ENCODE peak calls at places on chromosomes 13 and 19, in five cellular contexts. One of them, this sample, is unnamed.
A peak's percentile ranks its signal among the peaks of the same experiment; 100 is the strongest.

GRCh38 chr19:45003485-45003884 is 2.2 kb downstream of the RELB start:
- DNase-seq in GM23338: no peak
- DNase-seq in neural progenitor cell: no peak
- DNase-seq in GM23248: no peak
- DNase-seq in fibroblast of lung: no peak
- DNase-seq in this sample: no peak

GRCh38 chr19:58545286-58546068 is 1.6 kb downstream of the TRIM28 start:
- DNase-seq in GM23248: peak; percentile 47
- DNase-seq in fibroblast of lung: no peak
- DNase-seq in GM23338: no peak
- DNase-seq in neural progenitor cell: peak; percentile 42
- DNase-seq in this sample: no peak

GRCh38 chr19:39180749-39181148 is 16.0 kb upstream of the NCCRP1 start:
- DNase-seq in fibroblast of lung: no peak
- DNase-seq in GM23338: no peak
- DNase-seq in neural progenitor cell: no peak
- DNase-seq in GM23248: no peak
- DNase-seq in this sample: no peak

GRCh38 chr19:32988724-32989123 is 16.7 kb downstream of the FAAP24 start:
- DNase-seq in neural progenitor cell: no peak
- DNase-seq in GM23248: no peak
- DNase-seq in GM23338: no peak
- DNase-seq in fibroblast of lung: no peak
- DNase-seq in this sample: no peak

GRCh38 chr19:39908803-39909202 is 25.6 kb downstream of the FCGBP start:
- DNase-seq in GM23248: no peak
- DNase-seq in GM23338: no peak
- DNase-seq in fibroblast of lung: no peak
- DNase-seq in neural progenitor cell: no peak
- DNase-seq in this sample: no peak

GRCh38 chr13:40113644-40114304 is 458.3 kb downstream of the COG6 start:
- DNase-seq in neural progenitor cell: no peak
- DNase-seq in GM23248: peak; percentile 61
- DNase-seq in fibroblast of lung: peak; percentile 55
- DNase-seq in GM23338: no peak
- DNase-seq in this sample: no peak

GRCh38 chr13:36054041-36054440 is 77.1 kb downstream of the DCLK1 start:
- DNase-seq in GM23338: no peak
- DNase-seq in GM23248: no peak
- DNase-seq in fibroblast of lung: no peak
- DNase-seq in neural progenitor cell: no peak
- DNase-seq in this sample: no peak

GRCh38 chr13:40681341-40682051 is 15.1 kb upstream of the FOXO1 start:
- DNase-seq in GM23248: no peak
- DNase-seq in neural progenitor cell: no peak
- DNase-seq in fibroblast of lung: peak; percentile 50
- DNase-seq in GM23338: no peak
- DNase-seq in this sample: no peak

GRCh38 chr13:110347535-110348308 is 40.6 kb downstream of the COL4A2 start:
- DNase-seq in GM23248: peak; percentile 98
- DNase-seq in neural progenitor cell: no peak
- DNase-seq in GM23338: no peak
- DNase-seq in fibroblast of lung: peak; percentile 96
- DNase-seq in this sample: no peak

GRCh38 chr19:27794444-27795042 is 1418.4 kb downstream of the UQCRFS1 start:
- DNase-seq in GM23248: peak; percentile 79
- DNase-seq in neural progenitor cell: peak; percentile 67
- DNase-seq in fibroblast of lung: peak; percentile 35
- DNase-seq in GM23338: peak; percentile 69
- DNase-seq in this sample: peak; percentile 49

GRCh38 chr19:51702754-51703654 is 9.9 kb downstream of the SPACA6 start:
- DNase-seq in GM23338: peak; percentile 94
- DNase-seq in neural progenitor cell: peak; percentile 49
- DNase-seq in GM23248: peak; percentile 21
- DNase-seq in fibroblast of lung: no peak
- DNase-seq in this sample: no peak

GRCh38 chr19:28964500-28964899 is 248.5 kb downstream of the UQCRFS1 start:
- DNase-seq in GM23338: no peak
- DNase-seq in fibroblast of lung: no peak
- DNase-seq in neural progenitor cell: no peak
- DNase-seq in GM23248: no peak
- DNase-seq in this sample: no peak

GRCh38 chr13:32535140-32535539 is 3.5 kb downstream of the N4BP2L2 start:
- DNase-seq in GM23248: peak; percentile 10
- DNase-seq in fibroblast of lung: no peak
- DNase-seq in neural progenitor cell: no peak
- DNase-seq in GM23338: no peak
- DNase-seq in this sample: no peak

GRCh38 chr13:32528358-32528757 is 10.2 kb downstream of the N4BP2L2 start:
- DNase-seq in GM23248: peak; percentile 48
- DNase-seq in GM23338: no peak
- DNase-seq in neural progenitor cell: no peak
- DNase-seq in fibroblast of lung: peak; percentile 51
- DNase-seq in this sample: no peak

GRCh38 chr13:32535748-32536147 is 2.8 kb downstream of the N4BP2L2 start:
- DNase-seq in GM23248: no peak
- DNase-seq in fibroblast of lung: no peak
- DNase-seq in GM23338: no peak
- DNase-seq in neural progenitor cell: no peak
- DNase-seq in this sample: no peak

GRCh38 chr13:32527151-32527550 is 11.4 kb downstream of the N4BP2L2 start:
- DNase-seq in GM23338: no peak
- DNase-seq in fibroblast of lung: no peak
- DNase-seq in neural progenitor cell: no peak
- DNase-seq in GM23248: no peak
- DNase-seq in this sample: no peak

GRCh38 chr13:32530841-32531253 is 7.7 kb downstream of the N4BP2L2 start:
- DNase-seq in neural progenitor cell: no peak
- DNase-seq in fibroblast of lung: peak; percentile 71
- DNase-seq in GM23248: peak; percentile 67
- DNase-seq in GM23338: peak; percentile 1
- DNase-seq in this sample: no peak
- TF ChIP-seq EZH2 in neural progenitor cell: no peak
- TF ChIP-seq EZH2 in fibroblast of lung: no peak
- TF ChIP-seq EZH2 in GM23248: no peak
- TF ChIP-seq EZH2 in GM23338: no peak
- TF ChIP-seq EZH2 in this sample: no peak

DNA sequence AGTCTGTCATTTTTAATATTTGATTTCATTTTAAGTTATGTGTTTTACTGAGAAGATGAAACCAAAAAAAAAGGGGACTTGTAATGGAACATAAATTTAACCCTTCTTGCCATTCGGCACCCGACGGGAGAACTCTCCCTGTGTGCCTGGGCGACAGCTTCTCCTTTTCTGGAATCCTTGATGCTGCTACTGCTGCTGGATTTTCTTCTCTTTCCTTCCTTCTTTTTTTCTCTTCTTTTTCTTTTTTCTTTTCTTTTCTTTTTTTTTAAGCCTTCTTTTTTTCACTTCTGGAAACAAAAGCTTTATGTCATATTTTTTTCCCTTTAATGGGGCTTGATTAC is 11.1 kb upstream of the ZNF536 start:
- DNase-seq in neural progenitor cell: no peak
- DNase-seq in fibroblast of lung: no peak
- DNase-seq in GM23338: no peak
- DNase-seq in GM23248: no peak
- DNase-seq in this sample: no peak
- TF ChIP-seq EZH2 in neural progenitor cell: no peak
- TF ChIP-seq EZH2 in fibroblast of lung: no peak
- TF ChIP-seq EZH2 in GM23338: no peak
- TF ChIP-seq EZH2 in GM23248: no peak
- TF ChIP-seq EZH2 in this sample: no peak

GRCh38 chr13:111893607-111894443 is 173.1 kb upstream of the SOX1 start:
- DNase-seq in fibroblast of lung: no peak
- DNase-seq in GM23248: no peak
- DNase-seq in neural progenitor cell: peak; percentile 73
- DNase-seq in GM23338: peak; percentile 52
- DNase-seq in this sample: no peak
- TF ChIP-seq EZH2 in fibroblast of lung: no peak
- TF ChIP-seq EZH2 in GM23248: no peak
- TF ChIP-seq EZH2 in neural progenitor cell: no peak
- TF ChIP-seq EZH2 in GM23338: no peak
- TF ChIP-seq EZH2 in this sample: no peak

GRCh38 chr13:113176822-113177221 is 18.4 kb downstream of the PROZ start:
- DNase-seq in GM23248: no peak
- DNase-seq in GM23338: no peak
- DNase-seq in fibroblast of lung: no peak
- DNase-seq in neural progenitor cell: no peak
- DNase-seq in this sample: no peak
- TF ChIP-seq EZH2 in GM23248: no peak
- TF ChIP-seq EZH2 in GM23338: no peak
- TF ChIP-seq EZH2 in fibroblast of lung: no peak
- TF ChIP-seq EZH2 in neural progenitor cell: no peak
- TF ChIP-seq EZH2 in this sample: no peak